ENCODE peak calls at places on chromosomes 6 and 20, in four cellular contexts. One of them, this sample, is unnamed.

GRCh38 chr6:12366732-12367131 is 76.6 kb downstream of the EDN1 start:
- DNase-seq in GM20000: no peak
- DNase-seq in fibroblast of lung: no peak
- DNase-seq in activated B cell treated with CpG ODN at 0.5 μM for 24 hours: no peak
- DNase-seq in this sample: no peak

GRCh38 chr6:144675231-144675861 is 390.2 kb downstream of the UTRN start:
- DNase-seq in fibroblast of lung: peak
- DNase-seq in activated B cell treated with CpG ODN at 0.5 μM for 24 hours: no peak
- DNase-seq in GM20000: no peak
- DNase-seq in this sample: no peak

GRCh38 chr6:158629376-158630221 is 14.9 kb downstream of the DYNLT1 start:
- DNase-seq in fibroblast of lung: no peak
- DNase-seq in GM20000: no peak
- DNase-seq in activated B cell treated with CpG ODN at 0.5 μM for 24 hours: no peak
- DNase-seq in this sample: no peak

GRCh38 chr20:36462440-36463211 is 78.7 kb upstream of the MYL9 start:
- DNase-seq in GM20000: no peak
- DNase-seq in fibroblast of lung: peak
- DNase-seq in activated B cell treated with CpG ODN at 0.5 μM for 24 hours: peak
- DNase-seq in this sample: no peak

GRCh38 chr6:142289687-142290086 is 12.1 kb upstream of the ADGRG6 start:
- DNase-seq in fibroblast of lung: no peak
- DNase-seq in activated B cell treated with CpG ODN at 0.5 μM for 24 hours: no peak
- DNase-seq in GM20000: no peak
- DNase-seq in this sample: no peak

GRCh38 chr20:32482251-32483220 is 102.6 kb downstream of the NOL4L start:
- DNase-seq in activated B cell treated with CpG ODN at 0.5 μM for 24 hours: peak
- DNase-seq in fibroblast of lung: peak
- DNase-seq in GM20000: peak
- DNase-seq in this sample: peak

GRCh38 chr20:58622671-58623578 is 28.2 kb upstream of the STX16 start:
- DNase-seq in GM20000: no peak
- DNase-seq in fibroblast of lung: peak
- DNase-seq in activated B cell treated with CpG ODN at 0.5 μM for 24 hours: no peak
- DNase-seq in this sample: no peak

GRCh38 chr6:12001004-12001705 is 11.0 kb upstream of the HIVEP1 start:
- DNase-seq in activated B cell treated with CpG ODN at 0.5 μM for 24 hours: no peak
- DNase-seq in GM20000: no peak
- DNase-seq in fibroblast of lung: no peak
- DNase-seq in this sample: no peak

GRCh38 chr6:11258260-11259237 is 26.1 kb upstream of the NEDD9 start:
- DNase-seq in activated B cell treated with CpG ODN at 0.5 μM for 24 hours: no peak
- DNase-seq in GM20000: no peak
- DNase-seq in fibroblast of lung: peak
- DNase-seq in this sample: no peak

GRCh38 chr6:53269827-53270226 is 78.9 kb downstream of the ELOVL5 start:
- DNase-seq in fibroblast of lung: no peak
- DNase-seq in GM20000: no peak
- DNase-seq in activated B cell treated with CpG ODN at 0.5 μM for 24 hours: no peak
- DNase-seq in this sample: no peak

GRCh38 chr20:51187318-51187717 is 164.4 kb upstream of the KCNG1 start:
- DNase-seq in GM20000: no peak
- DNase-seq in fibroblast of lung: no peak
- DNase-seq in activated B cell treated with CpG ODN at 0.5 μM for 24 hours: no peak
- DNase-seq in this sample: no peak

GRCh38 chr6:22952076-22952475 is 382.7 kb downstream of the HDGFL1 start:
- DNase-seq in GM20000: no peak
- DNase-seq in activated B cell treated with CpG ODN at 0.5 μM for 24 hours: no peak
- DNase-seq in fibroblast of lung: no peak
- DNase-seq in this sample: no peak

GRCh38 chr20:7734216-7734615 is 206.0 kb downstream of the HAO1 start:
- DNase-seq in fibroblast of lung: no peak
- DNase-seq in GM20000: no peak
- DNase-seq in activated B cell treated with CpG ODN at 0.5 μM for 24 hours: no peak
- DNase-seq in this sample: no peak

GRCh38 chr20:13701486-13701885 is 62.8 kb upstream of the TASP1 start:
- DNase-seq in fibroblast of lung: no peak
- DNase-seq in GM20000: no peak
- DNase-seq in activated B cell treated with CpG ODN at 0.5 μM for 24 hours: no peak
- DNase-seq in this sample: no peak

GRCh38 chr20:13700761-13701160 is 62.0 kb upstream of the TASP1 start:
- DNase-seq in activated B cell treated with CpG ODN at 0.5 μM for 24 hours: no peak
- DNase-seq in fibroblast of lung: no peak
- DNase-seq in GM20000: no peak
- DNase-seq in this sample: no peak

GRCh38 chr20:13708234-13708633 is 69.5 kb upstream of the TASP1 start:
- DNase-seq in fibroblast of lung: no peak
- DNase-seq in activated B cell treated with CpG ODN at 0.5 μM for 24 hours: no peak
- DNase-seq in GM20000: no peak
- DNase-seq in this sample: no peak

GRCh38 chr20:13703265-13703664 is 64.5 kb upstream of the TASP1 start:
- DNase-seq in fibroblast of lung: no peak
- DNase-seq in activated B cell treated with CpG ODN at 0.5 μM for 24 hours: no peak
- DNase-seq in GM20000: no peak
- DNase-seq in this sample: no peak
- TF ChIP-seq CTCF in fibroblast of lung: no peak
- TF ChIP-seq CTCF in activated B cell treated with CpG ODN at 0.5 μM for 24 hours: no peak
- TF ChIP-seq CTCF in GM20000: no peak
- TF ChIP-seq CTCF in this sample: no peak

GRCh38 chr20:23920408-23920780 is 40.8 kb upstream of the CST5 start:
- DNase-seq in GM20000: no peak
- DNase-seq in fibroblast of lung: no peak
- DNase-seq in activated B cell treated with CpG ODN at 0.5 μM for 24 hours: no peak
- DNase-seq in this sample: no peak
- TF ChIP-seq CTCF in GM20000: no peak
- TF ChIP-seq CTCF in fibroblast of lung: no peak
- TF ChIP-seq CTCF in activated B cell treated with CpG ODN at 0.5 μM for 24 hours: no peak
- TF ChIP-seq CTCF in this sample: no peak

DNA sequence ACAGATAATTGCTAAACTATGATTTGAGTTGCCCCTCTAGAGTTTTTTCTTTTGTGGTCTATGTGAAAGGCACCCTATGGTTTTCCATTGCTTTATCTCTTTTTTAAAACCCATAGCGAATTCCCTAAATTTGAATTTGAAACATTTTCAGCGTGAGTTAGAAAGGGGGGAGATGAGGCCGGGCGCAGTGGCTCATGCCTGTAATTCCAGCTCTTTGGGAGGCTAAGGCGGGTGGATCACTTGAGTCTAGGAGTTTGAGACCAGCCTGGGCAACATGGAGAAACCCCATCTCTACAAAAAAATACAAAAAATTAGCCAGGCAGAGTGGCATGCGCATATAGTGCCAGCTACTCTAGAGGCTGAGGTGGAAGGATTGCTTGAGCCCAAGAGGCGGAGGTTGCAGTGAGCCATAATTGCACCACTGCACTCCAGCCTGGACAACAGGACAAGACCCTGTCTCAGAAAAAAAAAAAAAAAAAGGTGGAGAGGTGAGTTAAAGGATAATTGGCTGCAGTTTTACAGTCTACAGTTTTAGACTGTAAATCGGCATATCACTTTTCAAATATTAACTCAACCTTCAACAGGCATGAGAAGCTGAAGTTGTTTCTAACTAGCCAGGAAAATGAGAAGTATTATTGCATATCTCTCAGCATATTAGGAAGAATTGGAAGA is 46.3 kb downstream of the SHLD1 start:
- DNase-seq in activated B cell treated with CpG ODN at 0.5 μM for 24 hours: no peak
- DNase-seq in GM20000: no peak
- DNase-seq in fibroblast of lung: no peak
- DNase-seq in this sample: no peak
- TF ChIP-seq CTCF in activated B cell treated with CpG ODN at 0.5 μM for 24 hours: no peak
- TF ChIP-seq CTCF in GM20000: no peak
- TF ChIP-seq CTCF in fibroblast of lung: no peak
- TF ChIP-seq CTCF in this sample: no peak

GRCh38 chr20:40797425-40797824 is 108.4 kb upstream of the MAFB start:
- DNase-seq in activated B cell treated with CpG ODN at 0.5 μM for 24 hours: no peak
- DNase-seq in fibroblast of lung: peak
- DNase-seq in GM20000: peak
- DNase-seq in this sample: peak
- TF ChIP-seq CTCF in activated B cell treated with CpG ODN at 0.5 μM for 24 hours: no peak
- TF ChIP-seq CTCF in fibroblast of lung: peak
- TF ChIP-seq CTCF in GM20000: peak
- TF ChIP-seq CTCF in this sample: peak

DNA sequence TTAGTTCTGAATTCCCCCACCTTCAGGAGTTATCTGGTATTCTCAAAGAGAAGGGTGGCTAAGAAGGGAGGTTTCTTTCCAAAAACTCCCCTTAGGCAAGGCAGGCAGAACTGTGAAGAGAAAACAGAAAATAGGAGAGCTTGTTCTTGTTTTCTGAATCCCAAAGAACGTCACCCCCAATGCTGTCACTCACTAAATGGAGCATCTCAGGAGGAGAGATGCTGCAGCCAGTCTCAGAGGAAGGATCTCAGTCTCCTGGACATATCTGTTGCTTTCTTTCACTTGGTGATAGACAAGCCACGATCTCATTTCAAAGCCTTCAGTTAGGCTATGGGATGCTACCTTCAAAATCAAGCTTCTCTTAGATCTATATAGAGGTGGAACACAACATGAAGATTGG is 16.1 kb upstream of the MYB start:
- DNase-seq in GM20000: no peak
- DNase-seq in fibroblast of lung: no peak
- DNase-seq in activated B cell treated with CpG ODN at 0.5 μM for 24 hours: no peak
- DNase-seq in this sample: no peak
- TF ChIP-seq CTCF in GM20000: no peak
- TF ChIP-seq CTCF in fibroblast of lung: no peak
- TF ChIP-seq CTCF in activated B cell treated with CpG ODN at 0.5 μM for 24 hours: no peak
- TF ChIP-seq CTCF in this sample: no peak

GRCh38 chr6:150253489-150253888 is 110.6 kb downstream of the PPP1R14C start:
- DNase-seq in activated B cell treated with CpG ODN at 0.5 μM for 24 hours: no peak
- DNase-seq in GM20000: no peak
- DNase-seq in fibroblast of lung: no peak
- DNase-seq in this sample: no peak

GRCh38 chr6:150256618-150257272 is 112.1 kb upstream of the IYD start:
- DNase-seq in GM20000: no peak
- DNase-seq in activated B cell treated with CpG ODN at 0.5 μM for 24 hours: no peak
- DNase-seq in fibroblast of lung: peak
- DNase-seq in this sample: no peak

GRCh38 chr6:150252714-150253444 is 110.0 kb downstream of the PPP1R14C start:
- DNase-seq in fibroblast of lung: peak
- DNase-seq in GM20000: no peak
- DNase-seq in activated B cell treated with CpG ODN at 0.5 μM for 24 hours: no peak
- DNase-seq in this sample: no peak

GRCh38 chr6:150255840-150256239 is 113.0 kb upstream of the IYD start:
- DNase-seq in fibroblast of lung: no peak
- DNase-seq in GM20000: no peak
- DNase-seq in activated B cell treated with CpG ODN at 0.5 μM for 24 hours: no peak
- DNase-seq in this sample: no peak

GRCh38 chr6:150254671-150255228 is 111.9 kb downstream of the PPP1R14C start:
- DNase-seq in fibroblast of lung: peak
- DNase-seq in activated B cell treated with CpG ODN at 0.5 μM for 24 hours: no peak
- DNase-seq in GM20000: no peak
- DNase-seq in this sample: no peak
- TF ChIP-seq CTCF in fibroblast of lung: no peak
- TF ChIP-seq CTCF in activated B cell treated with CpG ODN at 0.5 μM for 24 hours: no peak
- TF ChIP-seq CTCF in GM20000: no peak
- TF ChIP-seq CTCF in this sample: no peak

GRCh38 chr6:16544521-16544920 is 216.7 kb downstream of the ATXN1 start:
- DNase-seq in GM20000: no peak
- DNase-seq in activated B cell treated with CpG ODN at 0.5 μM for 24 hours: no peak
- DNase-seq in fibroblast of lung: no peak
- DNase-seq in this sample: no peak

GRCh38 chr6:16544006-16544405 is 217.3 kb downstream of the ATXN1 start:
- DNase-seq in fibroblast of lung: peak
- DNase-seq in GM20000: no peak
- DNase-seq in activated B cell treated with CpG ODN at 0.5 μM for 24 hours: no peak
- DNase-seq in this sample: no peak

GRCh38 chr6:16543491-16543890 is 217.8 kb downstream of the ATXN1 start:
- DNase-seq in activated B cell treated with CpG ODN at 0.5 μM for 24 hours: no peak
- DNase-seq in GM20000: no peak
- DNase-seq in fibroblast of lung: peak
- DNase-seq in this sample: no peak

GRCh38 chr6:16539086-16539931 is 222.0 kb downstream of the ATXN1 start:
- DNase-seq in GM20000: no peak
- DNase-seq in activated B cell treated with CpG ODN at 0.5 μM for 24 hours: no peak
- DNase-seq in fibroblast of lung: no peak
- DNase-seq in this sample: no peak

GRCh38 chr6:16540804-16541752 is 220.2 kb downstream of the ATXN1 start:
- DNase-seq in activated B cell treated with CpG ODN at 0.5 μM for 24 hours: no peak
- DNase-seq in fibroblast of lung: peak
- DNase-seq in GM20000: peak
- DNase-seq in this sample: no peak
- TF ChIP-seq CTCF in activated B cell treated with CpG ODN at 0.5 μM for 24 hours: no peak
- TF ChIP-seq CTCF in fibroblast of lung: peak
- TF ChIP-seq CTCF in GM20000: no peak
- TF ChIP-seq CTCF in this sample: no peak